ENCODE peak calls at places on chromosomes 1 and 21, in eight cellular contexts. O is tibial artery; K is ascending aorta; T is thoracic aorta; N is CD8-positive, alpha-beta T cell; P is kidney epithelial cell; E is pancreas; M is fibroblast of mammary gland. F is an unnamed sample.
A peak's percentile ranks its signal among the peaks of the same experiment; 100 is the strongest.

GRCh38 chr1:53542551-53542950 is 83.4 kb downstream of the DMRTB1 start:
- DNase-seq in O (no peak), K (no peak), T (no peak), N (no peak), P (no peak), E (no peak), M (no peak), F (no peak)

GRCh38 chr1:18732686-18733085 is 102.0 kb downstream of the PAX7 start:
- DNase-seq in O (no peak), K (no peak), T (no peak), N (no peak), P (no peak), E (no peak), M (no peak), F (no peak)

GRCh38 chr1:52876843-52877242 is 34.3 kb downstream of the ZYG11A start:
- DNase-seq in O (no peak), K (no peak), T (no peak), N (no peak), P (no peak), E (no peak), M (no peak), F (no peak)

GRCh38 chr1:155122308-155122707 is 5.4 kb upstream of the EFNA1 start:
- DNase-seq in O (no peak), K (no peak), T (no peak), N (no peak), P (no peak), E (no peak), M (no peak), F (no peak)

GRCh38 chr1:6962390-6962955 is 177.2 kb downstream of the CAMTA1 start:
- DNase-seq in O (no peak), K (no peak), T (no peak), N (peak; percentile 58), P (no peak), E (peak; percentile 68), M (peak; percentile 1), F (no peak)

GRCh38 chr1:235883261-235883927 is 16.7 kb upstream of the LYST start:
- DNase-seq in O (peak; percentile 95), K (peak; percentile 67), T (peak; percentile 85), N (no peak), P (peak; percentile 84), E (peak; percentile 80), M (peak; percentile 98), F (peak; percentile 93)

GRCh38 chr1:10283318-10283984 is 73.1 kb downstream of the KIF1B start:
- DNase-seq in O (no peak), K (no peak), T (no peak), N (no peak), P (no peak), E (no peak), M (no peak), F (no peak)

GRCh38 chr21:36709868-36710728 is 11.2 kb downstream of the SIM2 start:
- DNase-seq in O (no peak), K (no peak), T (no peak), N (no peak), P (no peak), E (no peak), M (no peak), F (no peak)

GRCh38 chr1:22930235-22930912 is 42.3 kb downstream of the LACTBL1 start:
- DNase-seq in O (no peak), K (no peak), T (no peak), N (no peak), P (no peak), E (no peak), M (peak; percentile 28), F (peak; percentile 34)

GRCh38 chr1:51214615-51215131 is 21.4 kb upstream of the RNF11 start:
- DNase-seq in O (no peak), K (no peak), T (no peak), N (no peak), P (no peak), E (no peak), M (peak; percentile 81), F (peak; percentile 88)

GRCh38 chr1:21337931-21338567 is 47.8 kb upstream of the ECE1 start:
- DNase-seq in O (peak; percentile 99), K (peak; percentile 81), T (peak; percentile 92), N (no peak), P (no peak), E (peak; percentile 76), M (peak; percentile 89), F (peak; percentile 80)

GRCh38 chr1:9166289-9167235 is 37.7 kb upstream of the GPR157 start:
- DNase-seq in O (no peak), K (no peak), T (no peak), N (no peak), P (peak; percentile 69), E (no peak), M (peak; percentile 74), F (peak; percentile 47)

GRCh38 chr1:192604979-192605620 is 29.5 kb downstream of the RGS1 start:
- DNase-seq in O (no peak), K (no peak), T (no peak), N (no peak), P (no peak), E (no peak), M (no peak), F (no peak)

GRCh38 chr1:30315185-30315960 is 408.0 kb downstream of the MATN1 start:
- DNase-seq in O (no peak), K (no peak), T (no peak), N (no peak), P (no peak), E (no peak), M (peak; percentile 10), F (no peak)

GRCh38 chr21:37232274-37233018 is 34.7 kb downstream of the VPS26C start:
- DNase-seq in O (no peak), K (no peak), T (no peak), N (no peak), P (no peak), E (no peak), M (no peak), F (no peak)

DNA sequence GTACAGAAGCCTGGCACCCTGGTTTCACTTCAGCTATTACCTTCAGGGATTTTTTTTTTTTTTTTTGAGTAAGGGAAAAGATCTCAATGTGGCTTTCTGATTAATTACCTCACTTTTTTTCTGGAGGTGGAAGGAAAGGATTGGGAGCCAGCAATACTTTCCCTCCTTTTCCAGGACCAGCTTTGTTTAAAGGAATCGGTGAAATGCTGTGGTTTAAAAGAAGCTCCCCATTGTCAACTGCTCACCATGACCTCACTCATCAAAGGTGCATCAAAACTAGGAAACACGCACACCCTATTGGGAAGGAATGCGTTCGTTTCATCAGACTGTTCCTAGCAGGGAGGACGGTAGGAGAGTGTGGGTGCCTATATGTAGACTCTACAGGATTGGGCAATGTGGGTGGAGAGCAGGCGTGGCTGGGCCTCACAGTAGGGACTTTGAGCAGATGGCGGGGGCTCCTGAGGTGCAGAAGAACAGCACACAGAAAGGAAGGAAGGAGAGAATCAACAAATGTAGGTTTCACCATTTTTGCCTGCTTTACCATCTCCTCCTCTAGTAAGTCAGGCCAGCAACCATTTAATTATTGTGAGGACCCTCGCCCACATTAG is 13.0 kb downstream of the PHGDH start:
- DNase-seq in O (no peak), K (no peak), T (no peak), N (no peak), P (no peak), E (no peak), M (no peak), F (no peak)
- TF ChIP-seq CTCF in O (no peak), K (no peak), T (no peak), N (no peak), P (no peak), E (no peak), M (no peak), F (no peak)

DNA sequence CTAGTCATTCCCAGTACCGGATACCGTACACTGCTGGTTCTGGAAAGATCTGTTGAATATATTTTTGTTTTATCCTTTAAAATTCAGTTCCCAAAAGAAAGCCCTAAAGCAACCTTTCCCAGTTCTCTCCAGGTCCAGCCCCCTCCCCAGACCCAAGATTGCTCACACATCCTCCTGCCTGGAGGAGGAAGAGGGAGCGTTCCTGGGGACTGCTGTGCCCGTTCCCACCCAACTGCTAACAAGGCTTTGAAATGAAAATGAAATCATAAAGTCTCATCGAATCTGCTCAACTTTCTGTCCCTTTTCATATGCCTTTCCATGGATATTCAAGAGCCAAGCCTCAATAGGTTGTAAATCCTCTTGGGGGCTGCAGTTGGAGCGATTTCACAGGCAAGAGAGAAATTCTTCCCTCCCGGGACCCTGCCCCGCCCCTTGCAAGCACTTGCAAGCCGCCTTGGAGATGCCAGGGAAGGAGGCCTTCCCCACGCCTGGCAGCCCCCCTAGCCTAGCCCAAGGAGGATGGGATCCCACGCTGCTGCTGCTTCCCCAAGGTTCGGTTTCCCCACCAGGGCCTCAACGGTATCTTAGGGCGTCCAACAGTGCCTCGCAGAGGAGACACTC is 113.2 kb upstream of the CACHD1 start:
- DNase-seq in O (no peak), K (no peak), T (no peak), N (no peak), P (no peak), E (no peak), M (no peak), F (no peak)
- H3K4me3 ChIP-seq in O (no peak overlapping the region), K (no peak overlapping the region), T (no peak overlapping the region), N (no peak overlapping the region), P (no peak overlapping the region), E (no peak overlapping the region), M (no peak overlapping the region), F (no peak overlapping the region)

DNA sequence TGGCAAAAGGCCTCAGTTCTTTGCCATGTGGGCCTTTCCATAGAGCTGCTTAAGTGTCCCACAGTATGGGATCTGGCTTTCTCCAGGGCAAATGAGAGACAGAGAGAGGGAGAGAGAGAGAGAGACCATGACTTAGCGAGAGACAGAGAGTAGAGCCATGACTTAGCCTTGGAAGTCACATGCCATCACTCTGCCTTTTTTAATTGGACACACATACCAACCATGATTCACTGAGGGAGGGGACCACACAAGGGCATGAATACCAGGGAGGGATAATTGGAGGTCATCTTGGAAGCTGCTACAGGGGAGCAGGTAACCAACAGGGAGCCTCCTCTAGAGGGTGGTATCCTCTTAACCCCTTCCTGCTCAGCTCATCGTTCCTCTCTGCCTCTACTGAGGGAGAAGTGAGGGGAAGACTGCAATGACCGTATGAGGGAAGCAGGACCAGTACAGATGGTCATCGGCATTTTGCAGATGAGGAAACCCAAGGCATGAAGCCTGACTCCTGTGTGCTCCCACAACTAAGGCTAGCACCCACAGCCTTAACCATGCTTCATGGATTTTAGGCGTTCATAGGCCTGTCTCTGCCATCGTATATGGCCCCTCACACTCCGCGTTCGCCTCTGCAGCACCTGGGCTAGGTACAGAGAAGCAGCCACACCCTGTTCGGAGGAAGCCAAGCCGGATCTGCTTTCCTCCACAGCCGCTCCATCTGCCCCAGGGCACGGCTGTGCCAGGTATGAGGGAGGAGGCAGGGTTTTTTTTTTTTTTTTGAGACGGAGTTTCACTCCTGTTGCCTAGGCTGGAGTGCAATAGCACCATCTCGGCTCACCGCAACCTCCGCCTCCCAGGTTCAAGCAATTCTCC is 38.6 kb downstream of the MEF2D start:
- DNase-seq in O (no peak), K (no peak), T (no peak), N (no peak), P (no peak), E (no peak), M (peak; percentile 28), F (no peak)
- TF ChIP-seq CTCF in O (no peak), K (no peak), T (no peak), N (no peak), P (no peak), E (no peak), M (no peak), F (no peak)

DNA sequence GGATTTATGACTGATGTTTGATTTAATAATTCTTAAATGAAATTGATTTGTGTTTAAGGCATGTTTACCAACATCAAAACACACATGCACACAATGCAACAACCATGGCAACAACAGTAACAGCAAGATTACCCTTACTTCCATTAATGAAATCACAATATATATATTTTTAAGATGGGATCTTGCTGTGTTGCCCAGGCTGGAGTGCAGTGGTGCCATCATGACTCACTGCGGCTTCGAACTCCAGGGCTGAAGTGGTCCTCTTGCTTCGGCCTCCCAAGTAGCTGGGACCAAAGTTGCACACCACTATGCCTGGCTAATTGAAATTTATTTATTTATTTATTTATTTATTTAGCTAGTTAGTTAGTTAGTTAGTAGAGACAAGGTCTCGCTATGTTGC is 27.7 kb downstream of the NEK7 start:
- DNase-seq in O (no peak), K (no peak), T (no peak), N (no peak), P (no peak), E (no peak), M (no peak), F (no peak)
- H3K4me3 ChIP-seq in O (no peak overlapping the region), K (no peak overlapping the region), T (no peak overlapping the region), N (no peak overlapping the region), P (no peak overlapping the region), E (no peak overlapping the region), M (no peak overlapping the region), F (no peak overlapping the region)